ENCODE peak calls at places on chromosomes 4 and X, in five cellular contexts. U, F, O, E and B are unnamed samples.
A peak's percentile ranks its signal among the peaks of the same experiment; 100 is the strongest.

GRCh38 chr4:40196724-40197281 is at the start of gene RHOH:
- ATAC-seq in F (no peak), E (peak; percentile 33), O (no peak), U (peak; percentile 5), B (no peak)

GRCh38 chr4:123415977-123416376 is 19.4 kb downstream of the SPRY1 start:
- ATAC-seq in O (peak; percentile 55), U (peak; percentile 80), E (no peak), F (peak; percentile 49), B (no peak)

GRCh38 chr4:103044183-103044582 is 24.7 kb upstream of the SLC9B1 start:
- ATAC-seq in F (no peak), E (no peak), O (no peak), U (peak; percentile 55), B (no peak)

GRCh38 chrX:12844319-12844718 is 22.6 kb upstream of the TLR7 start:
- ATAC-seq in E (peak; percentile 66), U (no peak), O (peak; percentile 81), F (no peak), B (no peak)

GRCh38 chr4:101643201-101643600 is 147.3 kb upstream of the BANK1 start:
- ATAC-seq in F (no peak), E (no peak), O (no peak), U (no peak), B (no peak)

GRCh38 chr4:138241281-138242075 is 671 bp downstream of the SLC7A11 start:
- ATAC-seq in U (peak; percentile 71), F (peak; percentile 39), E (peak; percentile 39), O (peak; percentile 71), B (no peak)

GRCh38 chr4:54945838-54946237 is 179.6 kb downstream of the KDR start:
- ATAC-seq in U (peak; percentile 61), O (peak; percentile 53), E (no peak), F (no peak), B (no peak)

GRCh38 chr4:137267024-137267423 is 265.3 kb downstream of the PCDH18 start:
- ATAC-seq in U (no peak), E (no peak), O (no peak), F (no peak), B (peak; percentile 46)

GRCh38 chrX:68432648-68433047 is 647 bp downstream of the OPHN1 start:
- ATAC-seq in F (peak; percentile 13), E (no peak), U (peak; percentile 73), O (peak; percentile 21), B (no peak)

GRCh38 chr4:26320453-26321325 is at the start of gene RBPJ:
- ATAC-seq in F (peak; percentile 93), U (peak; percentile 73), O (peak; percentile 75), E (peak; percentile 45), B (peak; percentile 69)
- TF ChIP-seq EP300 in F (no peak), U (no peak), O (no peak), E (no peak), B (no peak)

GRCh38 chr4:70657326-70657725 is 9.0 kb downstream of the JCHAIN start:
- ATAC-seq in E (no peak), U (no peak), O (no peak), F (no peak), B (no peak)
- H3K4me1 ChIP-seq in E (no peaks in the 10 kb centered on the region), U (peaks cover 7% of the 10 kb centered on the region), O (no peaks in the 10 kb centered on the region), F (peaks cover 2% of the 10 kb centered on the region), B (no peaks in the 10 kb centered on the region)

GRCh38 chr4:8238061-8238511 is 31.5 kb upstream of the HTRA3 start:
- ATAC-seq in O (peak; percentile 1), F (no peak), U (no peak), E (peak; percentile 55), B (no peak)
- TF ChIP-seq POLR2AphosphoS5 in O (no peak), F (no peak), U (no peak), E (no peak), B (no peak)

GRCh38 chr4:51842554-51843308 is at the start of gene DCUN1D4:
- ATAC-seq in F (peak; percentile 99), E (peak; percentile 90), U (peak; percentile 90), O (peak; percentile 91), B (peak; percentile 93)
- TF ChIP-seq EP300 in F (no peak), E (no peak), U (no peak), O (no peak), B (no peak)